ENCODE peak calls at places on chromosome 2, in ten cellular contexts. A, H, Q, O, M, R, B, E, V and J are unnamed samples.

GRCh38 chr2:177395594-177395993 is 3.0 kb downstream of the AGPS start:
- DNase-seq in H (no peak), R (no peak), Q (no peak), O (no peak), E (no peak), V (no peak), A (no peak), M (no peak), B (no peak), J (no peak)

GRCh38 chr2:242058116-242058680 is 188.7 kb downstream of the RTP5 start:
- DNase-seq in E (no peak), V (no peak), B (no peak), M (no peak), O (no peak), Q (no peak), A (no peak), H (peak), R (no peak), J (no peak)

GRCh38 chr2:149037851-149038250 is 648 bp upstream of the LYPD6B start:
- DNase-seq in V (no peak), A (no peak), M (no peak), H (no peak), Q (no peak), E (no peak), R (no peak), B (no peak), O (no peak), J (no peak)

GRCh38 chr2:45282646-45283045 is 273.4 kb upstream of the SIX2 start:
- DNase-seq in H (no peak), A (no peak), M (no peak), Q (no peak), R (no peak), V (no peak), O (no peak), B (no peak), E (no peak), J (no peak)

GRCh38 chr2:220948579-220948978 is 623.5 kb downstream of the EPHA4 start:
- DNase-seq in B (no peak), H (no peak), O (no peak), A (no peak), Q (no peak), E (no peak), V (no peak), R (no peak), M (no peak), J (no peak)

GRCh38 chr2:187299122-187299906 is 148.7 kb downstream of the CALCRL start:
- DNase-seq in R (no peak), E (no peak), M (peak), A (no peak), Q (no peak), V (no peak), B (peak), H (no peak), O (no peak), J (peak)

GRCh38 chr2:136399667-136400316 is 281.8 kb upstream of the CXCR4 start:
- DNase-seq in M (no peak), Q (no peak), O (no peak), R (no peak), B (no peak), H (no peak), V (no peak), E (no peak), A (no peak), J (no peak)

GRCh38 chr2:208280933-208281332 is 14.9 kb downstream of the PIKFYVE start:
- DNase-seq in M (peak), H (no peak), O (no peak), R (no peak), B (no peak), Q (no peak), E (peak), V (no peak), A (no peak), J (peak)

GRCh38 chr2:27714053-27714452 is 50.4 kb downstream of the SLC4A1AP start:
- DNase-seq in A (no peak), B (no peak), Q (no peak), V (no peak), E (no peak), H (no peak), R (no peak), O (no peak), M (no peak), J (no peak)

GRCh38 chr2:215794829-215795546 is 218.4 kb downstream of the MREG start:
- DNase-seq in E (no peak), V (no peak), Q (no peak), H (no peak), B (no peak), R (no peak), M (no peak), O (no peak), A (no peak), J (no peak)

GRCh38 chr2:28746504-28747111 is 5.0 kb upstream of the PPP1CB start:
- DNase-seq in B (no peak), R (no peak), V (no peak), E (no peak), M (no peak), H (no peak), A (no peak), Q (no peak), O (no peak), J (no peak)

GRCh38 chr2:102677219-102678215 is 58.2 kb downstream of the SLC9A2 start:
- DNase-seq in V (no peak), B (no peak), R (no peak), A (no peak), O (no peak), H (no peak), Q (no peak), E (no peak), M (no peak), J (no peak)

GRCh38 chr2:120224256-120224655 is 1.1 kb upstream of the TMEM185B start:
- DNase-seq in H (no peak), V (no peak), R (no peak), E (no peak), M (no peak), O (peak), B (no peak), A (no peak), Q (no peak), J (no peak)

GRCh38 chr2:213101686-213102460 is 49.5 kb downstream of the IKZF2 start:
- DNase-seq in O (no peak), H (no peak), Q (no peak), R (no peak), M (no peak), V (no peak), E (no peak), A (no peak), B (no peak), J (no peak)

GRCh38 chr2:96135621-96136020 is 2.7 kb downstream of the ASTL start:
- DNase-seq in A (no peak), M (no peak), V (no peak), R (no peak), O (no peak), B (no peak), E (no peak), H (no peak), Q (no peak), J (no peak)

GRCh38 chr2:119760876-119761275 is 1.2 kb downstream of the PTPN4 start:
- DNase-seq in B (peak), O (no peak), V (no peak), Q (no peak), A (no peak), E (no peak), M (peak), R (no peak), H (no peak), J (no peak)

GRCh38 chr2:140128909-140129308 is 1348.7 kb upstream of the NXPH2 start:
- DNase-seq in E (no peak), R (no peak), Q (no peak), M (no peak), O (no peak), V (no peak), B (no peak), H (no peak), A (no peak), J (no peak)

GRCh38 chr2:240629419-240629967 is 4.2 kb downstream of the GPR35 start:
- DNase-seq in H (peak), B (no peak), Q (no peak), O (peak), R (no peak), M (no peak), A (no peak), V (no peak), E (no peak), J (no peak)

GRCh38 chr2:207241198-207241597 is 75.5 kb upstream of the KLF7 start:
- DNase-seq in A (no peak), R (peak), M (no peak), V (no peak), B (no peak), O (no peak), H (no peak), Q (no peak), E (peak), J (no peak)

GRCh38 chr2:121237980-121238665 is 46.9 kb downstream of the TFCP2L1 start:
- DNase-seq in Q (no peak), M (no peak), E (no peak), V (no peak), B (no peak), A (no peak), R (no peak), H (no peak), O (peak), J (peak)

GRCh38 chr2:176457486-176457885 is 188.2 kb downstream of the MTX2 start:
- DNase-seq in B (no peak), O (no peak), A (no peak), M (no peak), H (no peak), V (no peak), E (no peak), Q (no peak), R (no peak), J (no peak)

GRCh38 chr2:71719520-71720282 is 266.3 kb downstream of the DYSF start:
- DNase-seq in B (no peak), R (no peak), M (no peak), V (no peak), A (no peak), E (no peak), H (peak), Q (no peak), O (no peak), J (no peak)

GRCh38 chr2:10326707-10327594 is 24.2 kb downstream of the HPCAL1 start:
- DNase-seq in Q (no peak), A (no peak), E (no peak), M (no peak), R (no peak), V (no peak), O (no peak), H (no peak), B (no peak), J (no peak)

GRCh38 chr2:240957656-240958365 is 40.6 kb upstream of the SNED1 start:
- DNase-seq in H (peak), V (no peak), A (no peak), E (no peak), Q (no peak), R (no peak), B (no peak), O (no peak), M (no peak), J (no peak)

GRCh38 chr2:45390856-45391255 is 220.2 kb downstream of the SRBD1 start:
- DNase-seq in V (no peak), R (no peak), H (no peak), Q (no peak), O (no peak), A (no peak), M (no peak), B (no peak), E (no peak), J (no peak)